ENCODE peak calls at places on chromosomes 13 and 19, in seven cellular contexts. V is OCI-LY7, K is AG09309, Q is sigmoid colon, A is cardiac fibroblast, T is transverse colon, F is breast epithelium. M is an unnamed sample.

GRCh38 chr19:52170304-52170703 is 1.1 kb downstream of the ZNF836 start:
- DNase-seq in K (no peak), A (no peak), F (no peak), T (no peak), Q (no peak), V (no peak), M (no peak)

GRCh38 chr19:34838248-34838647 is 65.2 kb upstream of the ZNF599 start:
- DNase-seq in F (no peak), K (no peak), T (no peak), V (peak; percentile 13), A (peak; percentile 14), Q (no peak), M (no peak)

GRCh38 chr13:111153977-111154332 is 38.8 kb downstream of the ARHGEF7 start:
- DNase-seq in K (no peak), A (peak; percentile 52), Q (peak; percentile 75), T (peak; percentile 62), F (no peak), V (peak; percentile 34), M (peak; percentile 45)

GRCh38 chr13:40120288-40120687 is 464.8 kb downstream of the COG6 start:
- DNase-seq in K (peak; percentile 34), Q (no peak), T (no peak), A (peak; percentile 79), F (no peak), V (no peak), M (no peak)

GRCh38 chr19:58001895-58002369 is 688 bp downstream of the ZNF606 start:
- DNase-seq in Q (no peak), F (no peak), A (peak; percentile 35), K (no peak), T (peak; percentile 13), V (no peak), M (peak; percentile 27)

GRCh38 chr13:30466841-30467252 is 1.1 kb upstream of the HMGB1 start:
- DNase-seq in T (no peak), F (no peak), A (no peak), Q (no peak), V (peak; percentile 81), K (no peak), M (no peak)

GRCh38 chr19:2806736-2807378 is 12.8 kb upstream of the ZNF554 start:
- DNase-seq in T (no peak), Q (no peak), K (no peak), F (no peak), V (no peak), A (no peak), M (no peak)

GRCh38 chr19:10126213-10126639 is 6.5 kb upstream of the EIF3G start:
- DNase-seq in T (no peak), F (no peak), Q (no peak), A (no peak), K (no peak), V (no peak), M (no peak)

GRCh38 chr13:75639426-75639825 is 3.3 kb downstream of the LMO7 start:
- DNase-seq in T (no peak), A (no peak), V (no peak), F (no peak), Q (no peak), K (no peak), M (no peak)

GRCh38 chr13:102170295-102170694 is 231.6 kb downstream of the FGF14 start:
- DNase-seq in T (no peak), F (no peak), A (no peak), K (no peak), Q (no peak), V (no peak), M (no peak)

GRCh38 chr13:93413972-93414717 is 187.5 kb downstream of the GPC6 start:
- DNase-seq in T (no peak), K (no peak), F (no peak), A (peak; percentile 5), Q (no peak), V (no peak), M (no peak)

GRCh38 chr13:45974500-45974899 is 78.0 kb downstream of the ZC3H13 start:
- DNase-seq in Q (no peak), K (no peak), V (no peak), A (no peak), F (no peak), T (no peak), M (no peak)

GRCh38 chr13:80665792-80666333 is 324.9 kb upstream of the SPRY2 start:
- DNase-seq in T (no peak), Q (no peak), F (no peak), A (peak; percentile 27), K (no peak), V (no peak), M (no peak)

GRCh38 chr19:21750586-21751128 is 16.7 kb downstream of the ZNF100 start:
- DNase-seq in V (no peak), T (no peak), F (no peak), K (no peak), Q (no peak), A (no peak), M (no peak)

GRCh38 chr13:44455781-44456180 is 82.2 kb downstream of the SERP2 start:
- DNase-seq in V (no peak), F (no peak), T (no peak), A (no peak), K (no peak), Q (no peak), M (no peak)
- TF ChIP-seq CTCF in V (no peak), F (no peak), T (no peak), A (no peak), K (no peak), Q (no peak), M (no peak)

GRCh38 chr13:60617863-60618733 is 221.1 kb downstream of the TDRD3 start:
- DNase-seq in A (peak; percentile 72), V (no peak), Q (no peak), K (peak; percentile 14), T (no peak), F (no peak), M (no peak)
- TF ChIP-seq CTCF in A (peak; percentile 72), V (peak; percentile 13), Q (no peak), K (peak; percentile 73), T (no peak), F (no peak), M (no peak)

DNA sequence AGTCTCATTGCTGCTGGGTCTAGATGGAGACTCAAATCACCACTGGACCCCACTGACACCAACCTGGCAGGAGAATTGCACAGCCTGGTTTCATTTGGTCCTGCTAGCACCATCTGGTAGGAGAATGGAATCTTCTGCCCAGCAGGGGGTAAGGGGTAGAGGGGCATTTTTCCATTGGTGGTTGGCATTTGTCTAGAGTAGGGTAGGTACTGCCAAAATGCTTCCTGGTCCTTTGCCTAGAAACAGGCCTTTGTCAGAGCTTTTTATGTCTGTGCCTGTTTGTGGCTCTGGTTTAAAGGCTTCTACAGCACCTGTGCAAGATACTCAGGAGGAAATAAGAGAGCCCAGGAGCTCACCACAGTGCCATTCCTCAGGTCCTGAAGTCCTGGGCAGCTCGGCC is 121.3 kb downstream of the KCTD12 start:
- DNase-seq in F (no peak), T (no peak), A (no peak), V (no peak), K (no peak), Q (no peak), M (no peak)
- TF ChIP-seq CTCF in F (no peak), T (no peak), A (no peak), V (no peak), K (no peak), Q (no peak), M (no peak)

GRCh38 chr13:60227168-60227567 is 63.4 kb upstream of the DIAPH3 start:
- DNase-seq in K (no peak), T (no peak), F (no peak), A (peak; percentile 6), Q (no peak), V (no peak), M (no peak)

GRCh38 chr13:60229708-60230272 is 66.1 kb upstream of the DIAPH3 start:
- DNase-seq in V (no peak), Q (no peak), F (no peak), K (no peak), T (no peak), A (no peak), M (no peak)

GRCh38 chr13:60230593-60230992 is 66.9 kb upstream of the DIAPH3 start:
- DNase-seq in T (no peak), K (no peak), V (no peak), A (peak; percentile 18), Q (no peak), F (no peak), M (no peak)

GRCh38 chr13:60221581-60221980 is 57.9 kb upstream of the DIAPH3 start:
- DNase-seq in A (no peak), T (no peak), F (no peak), V (no peak), Q (no peak), K (no peak), M (no peak)

DNA sequence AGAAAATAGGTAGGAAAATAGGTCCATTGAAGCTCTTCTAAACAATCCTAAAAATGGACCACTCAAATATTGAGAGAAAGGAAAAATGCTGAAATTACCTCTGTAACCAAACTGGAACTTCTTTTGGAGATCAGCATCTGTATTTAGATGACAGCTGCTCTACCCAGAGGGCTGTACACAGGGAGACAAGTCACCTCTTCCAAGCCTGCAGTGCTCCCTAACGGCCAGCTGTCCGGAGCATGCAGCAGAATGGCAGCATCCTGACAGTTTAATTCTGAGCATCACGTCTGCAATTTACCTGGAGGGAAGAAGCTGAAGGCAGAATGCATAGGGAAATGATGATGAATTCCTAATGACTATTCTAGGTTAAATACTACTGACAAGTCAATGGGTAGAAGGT is 62.8 kb upstream of the DIAPH3 start:
- DNase-seq in K (no peak), T (peak; percentile 13), F (no peak), A (peak; percentile 51), Q (no peak), V (peak; percentile 3), M (no peak)
- TF ChIP-seq CTCF in K (peak; percentile 50), T (no peak), F (no peak), A (peak; percentile 56), Q (no peak), V (peak; percentile 18), M (peak; percentile 31)

GRCh38 chr13:33911521-33911920 is 93.6 kb downstream of the RFC3 start:
- DNase-seq in F (no peak), V (no peak), K (no peak), T (no peak), Q (no peak), A (no peak), M (no peak)
- TF ChIP-seq CTCF in F (no peak), V (no peak), K (no peak), T (no peak), Q (no peak), A (no peak), M (no peak)

GRCh38 chr13:50529154-50529882 is 314.2 kb downstream of the DLEU7 start:
- DNase-seq in V (no peak), A (peak; percentile 91), K (peak; percentile 88), F (peak; percentile 76), Q (peak; percentile 89), T (peak; percentile 84), M (no peak)

GRCh38 chr13:50535050-50535449 is 308.4 kb downstream of the DLEU7 start:
- DNase-seq in T (no peak), Q (no peak), V (no peak), K (no peak), A (no peak), F (no peak), M (no peak)

GRCh38 chr13:50537029-50537428 is 306.5 kb downstream of the DLEU7 start:
- DNase-seq in Q (no peak), T (no peak), V (no peak), F (no peak), K (no peak), A (no peak), M (no peak)

GRCh38 chr13:50527612-50528509 is 315.6 kb downstream of the DLEU7 start:
- DNase-seq in F (no peak), K (no peak), A (no peak), Q (no peak), V (peak; percentile 33), T (no peak), M (no peak)

GRCh38 chr13:50531917-50532899 is 311.3 kb downstream of the DLEU7 start:
- DNase-seq in A (peak; percentile 69), F (no peak), K (no peak), T (no peak), V (peak; percentile 31), Q (no peak), M (no peak)
- TF ChIP-seq CTCF in A (peak; percentile 50), F (peak; percentile 44), K (peak; percentile 52), T (peak; percentile 51), V (peak; percentile 94), Q (no peak), M (peak; percentile 22)

M was measured in GM10248.